ENCODE peak calls at places on chromosomes 4 and X, in nine cellular contexts. K is lower leg skin, T is endothelial cell, F is BE2C, R is breast epithelium, M is HCT116, U is neural crest cell, H is fibroblast of lung, D is heart right ventricle. J is an unnamed sample.

GRCh38 chr4:108651068-108651794 is 832 bp downstream of the OSTC start:
- DNase-seq in R (no peak), F (no peak), D (no peak), M (no peak), H (peak; percentile 72), K (no peak), T (no peak), U (peak; percentile 1), J (no peak)

GRCh38 chrX:53992589-53992988 is 51.7 kb downstream of the PHF8 start:
- DNase-seq in U (no peak), R (no peak), T (no peak), F (no peak), K (no peak), D (no peak), M (peak; percentile 12), H (no peak), J (no peak)

GRCh38 chr4:28973591-28974350 is 1746.4 kb upstream of the PCDH7 start:
- DNase-seq in D (no peak), K (no peak), T (no peak), R (no peak), U (no peak), M (no peak), H (peak; percentile 25), F (no peak), J (no peak)

GRCh38 chrX:13076176-13076956 is 31.9 kb upstream of the FAM9C start:
- DNase-seq in U (no peak), F (no peak), D (no peak), K (no peak), R (no peak), T (no peak), H (peak; percentile 51), M (no peak), J (peak; percentile 23)

GRCh38 chrX:134821370-134821769 is 163.1 kb upstream of the PLAC1 start:
- DNase-seq in D (peak; percentile 63), F (no peak), K (no peak), U (no peak), M (no peak), H (peak; percentile 56), T (peak; percentile 30), R (no peak), J (no peak)

GRCh38 chr4:113256946-113257345 is 207.5 kb downstream of the ANK2 start:
- DNase-seq in T (no peak), H (peak; percentile 25), U (no peak), F (no peak), D (no peak), K (no peak), M (no peak), R (no peak), J (no peak)

GRCh38 chrX:44667771-44668170 is 125.1 kb upstream of the FUNDC1 start:
- DNase-seq in H (peak; percentile 13), U (no peak), K (no peak), D (no peak), R (no peak), T (no peak), M (no peak), F (no peak), J (no peak)

GRCh38 chr4:151302432-151302831 is 23.0 kb downstream of the SH3D19 start:
- DNase-seq in R (no peak), U (no peak), D (no peak), M (no peak), T (no peak), F (no peak), H (peak; percentile 94), K (no peak), J (no peak)

GRCh38 chrX:150869450-150869849 is 29.0 kb downstream of the CD99L2 start:
- DNase-seq in H (no peak), R (no peak), F (no peak), D (peak; percentile 3), M (no peak), T (no peak), U (no peak), K (no peak), J (no peak)

GRCh38 chrX:120660638-120661037 is 30.8 kb upstream of the C1GALT1C1 start:
- DNase-seq in U (no peak), F (no peak), R (no peak), T (no peak), M (no peak), D (no peak), K (peak; percentile 14), H (peak; percentile 30), J (no peak)

DNA sequence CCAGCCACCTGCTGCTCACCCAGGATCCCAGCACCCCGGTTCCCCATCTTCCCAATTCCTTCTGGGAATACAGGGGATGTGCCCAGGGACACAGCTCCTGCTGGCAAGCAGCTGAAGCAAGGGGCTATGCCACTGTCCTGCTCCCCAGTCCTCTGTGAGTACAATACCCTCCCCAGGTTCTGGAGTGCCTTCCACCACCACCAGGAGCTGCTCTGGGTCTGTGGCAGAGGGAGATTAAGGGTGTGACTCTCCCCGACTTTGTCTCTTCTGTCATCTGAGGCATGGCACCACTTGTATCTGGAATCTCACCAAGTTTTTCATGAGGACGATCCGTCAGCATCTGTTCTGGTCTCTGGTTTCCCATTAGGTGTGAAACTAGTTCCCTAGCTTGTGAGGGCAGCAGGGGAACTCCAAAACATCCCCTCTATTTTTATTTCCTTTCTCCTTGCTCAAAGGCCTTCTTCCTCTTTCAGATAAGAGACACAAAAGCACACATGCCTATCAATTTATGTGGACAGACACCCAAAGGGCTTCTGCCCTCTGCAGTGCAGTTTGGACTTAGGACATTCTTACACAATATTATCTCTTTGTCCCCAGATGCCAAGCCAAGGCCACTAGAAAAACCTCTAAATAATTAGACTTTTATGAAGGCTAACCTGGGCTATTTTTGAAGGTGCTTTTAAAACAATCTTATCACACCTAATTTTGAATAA is 26.8 kb downstream of the MGST2 start:
- DNase-seq in T (peak; percentile 32), K (no peak), R (no peak), H (no peak), M (no peak), D (peak; percentile 42), F (peak; percentile 39), U (no peak), J (no peak)
- TF ChIP-seq CTCF in T (no peak), K (no peak), R (no peak), H (no peak), M (peak; percentile 18), D (peak; percentile 27), F (peak; percentile 60), U (peak; percentile 31), J (no peak)

GRCh38 chrX:37993857-37994619 is 12.3 kb upstream of the SYTL5 start:
- DNase-seq in K (peak; percentile 16), R (no peak), T (no peak), M (peak; percentile 42), F (no peak), D (no peak), U (no peak), H (no peak), J (peak; percentile 29)
- TF ChIP-seq CTCF in K (no peak), R (no peak), T (no peak), M (no peak), F (no peak), D (no peak), U (no peak), H (no peak), J (no peak)

GRCh38 chr4:53199356-53199755 is 166.5 kb downstream of the SCFD2 start:
- DNase-seq in H (no peak), R (no peak), U (no peak), M (no peak), K (no peak), F (no peak), D (no peak), T (no peak), J (no peak)

GRCh38 chr4:53196195-53196641 is 169.6 kb downstream of the SCFD2 start:
- DNase-seq in R (no peak), F (no peak), U (no peak), D (no peak), T (no peak), M (no peak), H (peak; percentile 42), K (no peak), J (no peak)

GRCh38 chr4:53197760-53198150 is 168.1 kb downstream of the SCFD2 start:
- DNase-seq in D (no peak), T (no peak), M (no peak), K (no peak), U (no peak), R (no peak), H (no peak), F (no peak), J (no peak)

GRCh38 chr4:53194727-53195126 is 171.1 kb downstream of the SCFD2 start:
- DNase-seq in M (no peak), H (no peak), K (no peak), U (no peak), T (no peak), R (no peak), F (no peak), D (no peak), J (no peak)

DNA sequence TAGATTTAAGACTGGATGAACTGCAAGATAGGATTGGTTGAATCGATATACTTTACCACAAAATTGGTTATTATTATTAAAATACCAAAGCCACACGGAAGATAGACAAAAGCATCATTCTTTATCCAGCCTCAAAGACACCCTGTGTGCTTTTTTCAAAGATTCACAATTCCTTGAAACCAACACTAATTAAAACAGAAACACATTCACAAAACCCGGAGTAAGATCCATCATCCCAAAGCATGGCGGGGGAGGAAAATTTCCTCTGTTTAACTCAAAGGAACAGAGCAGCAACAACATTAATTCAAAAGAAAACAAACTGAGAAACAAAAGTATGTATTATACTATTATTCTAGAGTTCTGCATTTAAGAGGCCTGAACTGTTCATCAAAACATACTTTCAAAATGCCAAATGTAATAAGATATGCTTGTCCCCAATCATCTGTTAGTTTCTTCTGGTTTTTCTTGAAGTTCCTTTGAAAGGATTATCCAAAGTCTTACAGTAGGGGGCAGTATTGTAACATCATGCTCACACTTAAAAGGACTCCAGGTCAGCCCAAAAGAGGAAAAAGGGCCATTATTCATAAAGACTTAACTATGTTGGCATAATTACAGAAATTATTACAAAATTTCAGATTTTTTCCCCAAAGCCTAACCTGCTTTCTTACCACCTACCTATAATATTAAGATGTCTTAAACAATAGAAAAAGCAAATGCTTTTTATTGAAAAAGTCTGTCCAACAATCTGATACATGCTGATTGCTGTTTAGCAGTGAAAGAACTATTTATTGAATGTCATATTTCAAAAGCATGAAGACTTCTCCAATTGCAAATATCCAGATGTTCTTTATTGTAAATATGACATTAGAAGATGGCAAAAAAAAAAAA is 168.7 kb downstream of the SCFD2 start:
- DNase-seq in R (no peak), D (no peak), T (no peak), F (no peak), U (no peak), K (no peak), H (peak; percentile 74), M (peak; percentile 70), J (peak; percentile 44)
- TF ChIP-seq CTCF in R (peak; percentile 70), D (peak; percentile 79), T (peak; percentile 90), F (peak; percentile 79), U (peak; percentile 87), K (no peak), H (peak; percentile 65), M (peak; percentile 61), J (peak; percentile 65)

DNA sequence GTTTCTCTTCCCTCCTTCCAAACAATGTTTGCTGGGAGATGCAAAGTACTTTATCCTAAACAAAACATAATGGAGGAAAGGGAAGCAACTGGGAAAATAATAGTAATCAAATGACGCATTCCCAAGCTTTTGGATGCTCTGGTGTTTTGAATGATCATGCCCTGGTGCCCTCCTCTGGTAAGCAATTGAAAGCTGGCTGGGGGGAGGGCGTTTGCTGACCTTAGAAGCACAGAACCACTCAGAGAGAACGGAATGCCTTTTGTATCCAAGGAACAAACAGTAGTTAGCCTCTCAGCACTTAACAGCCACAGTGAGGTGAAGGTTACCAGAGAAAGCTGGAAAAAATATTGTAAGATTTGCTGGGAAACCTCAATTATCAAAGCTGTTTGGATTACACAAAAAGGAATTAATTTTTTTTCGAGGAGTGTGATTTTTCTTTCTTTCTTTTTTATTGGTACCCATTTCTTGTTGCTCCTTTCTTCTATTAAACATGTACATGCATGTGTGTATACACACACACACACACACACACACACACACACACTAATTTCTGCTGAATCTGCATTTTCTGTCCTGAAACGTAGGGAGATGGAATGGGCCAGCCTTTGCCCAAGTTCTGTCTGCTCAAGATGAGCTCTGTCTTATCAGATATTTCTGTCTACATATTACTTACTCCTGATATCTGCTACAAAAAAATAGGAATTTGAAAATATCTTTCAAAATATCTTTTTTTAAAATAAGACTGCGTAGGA is 155.8 kb upstream of the IGFBP7 start:
- DNase-seq in M (no peak), K (no peak), H (peak; percentile 10), R (no peak), T (peak; percentile 26), U (peak; percentile 3), F (no peak), D (peak; percentile 6), J (no peak)
- TF ChIP-seq CTCF in M (no peak), K (no peak), H (no peak), R (no peak), T (no peak), U (no peak), F (no peak), D (no peak), J (no peak)

J was measured in GM10248.